ENCODE peak calls at places on chromosomes 1 and 21, in seven cellular contexts. O, A, M, V, T, Z and G are unnamed samples.

GRCh38 chr1:53278294-53278693 is 40.0 kb upstream of the MAGOH start:
- DNase-seq in O (peak), A (no peak), M (peak), V (peak), T (peak), Z (peak), G (no peak)

GRCh38 chr1:23751050-23751814 is 8.0 kb downstream of the ELOA start:
- DNase-seq in O (peak), A (peak), M (peak), V (peak), T (peak), Z (peak), G (no peak)

GRCh38 chr1:203867816-203868215 is 6.4 kb downstream of the SNRPE start:
- DNase-seq in O (no peak), A (no peak), M (no peak), V (no peak), T (no peak), Z (no peak), G (no peak)

GRCh38 chr21:29092102-29092959 is 18.9 kb upstream of the CCT8 start:
- DNase-seq in O (no peak), A (no peak), M (no peak), V (no peak), T (no peak), Z (no peak), G (no peak)

GRCh38 chr1:116255933-116256649 is 117.0 kb upstream of the ATP1A1 start:
- DNase-seq in O (no peak), A (no peak), M (no peak), V (no peak), T (no peak), Z (no peak), G (no peak)

GRCh38 chr1:113040041-113040440 is 33.0 kb upstream of the LRIG2 start:
- DNase-seq in O (no peak), A (no peak), M (no peak), V (no peak), T (peak), Z (no peak), G (no peak)

GRCh38 chr1:244893836-244894235 is 29.5 kb upstream of the HNRNPU start:
- DNase-seq in O (no peak), A (no peak), M (no peak), V (no peak), T (peak), Z (no peak), G (no peak)

GRCh38 chr1:220294754-220295419 is 22.6 kb upstream of the RAB3GAP2 start:
- DNase-seq in O (no peak), A (no peak), M (no peak), V (no peak), T (no peak), Z (no peak), G (no peak)

GRCh38 chr1:17198476-17199258 is 6.3 kb upstream of the PADI1 start:
- DNase-seq in O (no peak), A (no peak), M (no peak), V (no peak), T (no peak), Z (no peak), G (no peak)

GRCh38 chr1:179938752-179939151 is 15.9 kb upstream of the CEP350 start:
- DNase-seq in O (peak), A (no peak), M (no peak), V (no peak), T (no peak), Z (no peak), G (no peak)

GRCh38 chr1:43279161-43279560 is 6.2 kb downstream of the C1orf210 start:
- DNase-seq in O (no peak), A (no peak), M (no peak), V (no peak), T (no peak), Z (no peak), G (no peak)

GRCh38 chr1:228085287-228085926 is 2.9 kb downstream of the ARF1 start:
- DNase-seq in O (no peak), A (no peak), M (no peak), V (no peak), T (peak), Z (peak), G (no peak)

GRCh38 chr1:55504306-55504706 is 289.1 kb upstream of the USP24 start:
- DNase-seq in O (no peak), A (no peak), M (no peak), V (no peak), T (no peak), Z (no peak), G (no peak)

GRCh38 chr1:23720256-23720995 is 22.8 kb upstream of the ELOA start:
- DNase-seq in O (no peak), A (no peak), M (no peak), V (no peak), T (no peak), Z (no peak), G (peak)

GRCh38 chr1:29639741-29640427 is 403.6 kb downstream of the PTPRU start:
- DNase-seq in O (no peak), A (peak), M (peak), V (no peak), T (no peak), Z (no peak), G (no peak)

GRCh38 chr1:2276803-2277580 is 48.9 kb downstream of the SKI start:
- DNase-seq in O (no peak), A (no peak), M (no peak), V (no peak), T (no peak), Z (no peak), G (no peak)

GRCh38 chr1:75035536-75035935 is 98.7 kb upstream of the LHX8 start:
- DNase-seq in O (no peak), A (no peak), M (no peak), V (no peak), T (no peak), Z (no peak), G (no peak)

GRCh38 chr1:41013812-41014211 is 7.7 kb downstream of the SLFNL1 start:
- DNase-seq in O (no peak), A (no peak), M (no peak), V (no peak), T (no peak), Z (no peak), G (no peak)

GRCh38 chr1:236472850-236473788 is 50.7 kb upstream of the LGALS8 start:
- DNase-seq in O (no peak), A (no peak), M (no peak), V (no peak), T (no peak), Z (no peak), G (no peak)

GRCh38 chr1:8078176-8078671 is 52.1 kb upstream of the ERRFI1 start:
- DNase-seq in O (no peak), A (peak), M (no peak), V (no peak), T (peak), Z (peak), G (no peak)

GRCh38 chr1:2543543-2544092 is 12.6 kb upstream of the TNFRSF14 start:
- DNase-seq in O (no peak), A (no peak), M (no peak), V (no peak), T (peak), Z (no peak), G (no peak)

GRCh38 chr1:69492286-69492685 is 75.4 kb upstream of the LRRC7 start:
- DNase-seq in O (no peak), A (no peak), M (no peak), V (no peak), T (no peak), Z (no peak), G (no peak)

GRCh38 chr21:33948096-33948950 is 32.7 kb upstream of the ATP5PO start:
- DNase-seq in O (peak), A (peak), M (peak), V (peak), T (peak), Z (no peak), G (peak)

GRCh38 chr21:30044447-30045064 is 104.8 kb upstream of the GRIK1 start:
- DNase-seq in O (peak), A (no peak), M (peak), V (no peak), T (peak), Z (peak), G (no peak)

GRCh38 chr1:213982814-213983588 is 4.8 kb upstream of the PROX1 start:
- DNase-seq in O (peak), A (no peak), M (peak), V (peak), T (no peak), Z (no peak), G (no peak)

GRCh38 chr1:73611681-73612080 is 586.3 kb downstream of the LRRIQ3 start:
- DNase-seq in O (no peak), A (no peak), M (no peak), V (no peak), T (no peak), Z (no peak), G (no peak)

GRCh38 chr1:153960206-153960605 is 1.8 kb upstream of the CRTC2 start:
- DNase-seq in O (no peak), A (no peak), M (no peak), V (no peak), T (no peak), Z (no peak), G (no peak)

GRCh38 chr21:38787461-38788274 is 18.1 kb upstream of the ETS2 start:
- DNase-seq in O (peak), A (peak), M (no peak), V (no peak), T (peak), Z (peak), G (no peak)

GRCh38 chr1:45617618-45618017 is 6.2 kb downstream of the CCDC17 start:
- DNase-seq in O (no peak), A (no peak), M (no peak), V (no peak), T (no peak), Z (no peak), G (no peak)

GRCh38 chr1:28301368-28302174 is 27.3 kb upstream of the MED18 start:
- DNase-seq in O (no peak), A (no peak), M (no peak), V (no peak), T (peak), Z (no peak), G (no peak)

GRCh38 chr1:216502528-216503162 is 79.4 kb upstream of the USH2A start:
- DNase-seq in O (no peak), A (no peak), M (no peak), V (peak), T (no peak), Z (no peak), G (no peak)

GRCh38 chr1:173427146-173428054 is 49.7 kb upstream of the PRDX6 start:
- DNase-seq in O (no peak), A (no peak), M (peak), V (no peak), T (no peak), Z (no peak), G (no peak)

GRCh38 chr1:232571523-232571922 is 58.4 kb downstream of the SIPA1L2 start:
- DNase-seq in O (no peak), A (no peak), M (no peak), V (no peak), T (peak), Z (no peak), G (no peak)

GRCh38 chr1:180636138-180636537 is 4.3 kb downstream of the XPR1 start:
- DNase-seq in O (no peak), A (no peak), M (no peak), V (no peak), T (peak), Z (no peak), G (no peak)

GRCh38 chr1:56484695-56485094 is 94.7 kb downstream of the PLPP3 start:
- DNase-seq in O (no peak), A (no peak), M (no peak), V (no peak), T (no peak), Z (no peak), G (no peak)

GRCh38 chr1:93648656-93649055 is 33.0 kb downstream of the BCAR3 start:
- DNase-seq in O (no peak), A (no peak), M (no peak), V (no peak), T (no peak), Z (no peak), G (no peak)

GRCh38 chr1:224223819-224224714 is 41.0 kb downstream of the DEGS1 start:
- DNase-seq in O (no peak), A (no peak), M (no peak), V (no peak), T (no peak), Z (no peak), G (no peak)

GRCh38 chr1:224219011-224219611 is 36.1 kb downstream of the DEGS1 start:
- DNase-seq in O (no peak), A (no peak), M (no peak), V (no peak), T (no peak), Z (no peak), G (no peak)

GRCh38 chr1:224216380-224216779 is 33.3 kb downstream of the DEGS1 start:
- DNase-seq in O (no peak), A (no peak), M (no peak), V (no peak), T (no peak), Z (no peak), G (no peak)

GRCh38 chr1:224217655-224218615 is 34.9 kb downstream of the DEGS1 start:
- DNase-seq in O (no peak), A (no peak), M (no peak), V (no peak), T (no peak), Z (no peak), G (no peak)

DNA sequence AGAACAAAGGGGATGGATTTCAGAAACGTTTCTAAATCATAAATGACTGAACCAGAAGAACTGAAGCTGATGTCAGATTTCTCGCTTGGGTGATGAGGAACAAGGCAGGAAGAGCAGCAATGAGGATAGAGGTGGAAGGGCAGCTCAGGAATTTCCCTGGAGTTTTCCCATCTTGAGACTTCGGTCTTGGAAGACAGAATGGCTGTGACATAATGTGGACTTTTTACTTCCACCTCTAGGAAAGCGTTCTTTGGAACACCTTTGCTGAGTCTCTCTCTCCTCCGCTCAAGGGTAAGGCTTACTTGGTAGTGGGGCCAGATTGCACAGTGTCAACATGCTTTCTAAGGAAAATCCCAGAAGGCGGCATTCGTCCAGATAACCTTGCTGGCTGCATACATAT is 36.6 kb downstream of the DEGS1 start:
- DNase-seq in O (no peak), A (no peak), M (no peak), V (no peak), T (no peak), Z (no peak), G (no peak)
- TF ChIP-seq SP1 in O (no peak), A (no peak), M (no peak), V (no peak), T (no peak), Z (no peak), G (no peak)

GRCh38 chr1:183363967-183364366 is 54.2 kb downstream of the NMNAT2 start:
- DNase-seq in O (no peak), A (no peak), M (no peak), V (no peak), T (no peak), Z (no peak), G (no peak)
- TF ChIP-seq SP1 in O (no peak), A (no peak), M (no peak), V (no peak), T (no peak), Z (no peak), G (no peak)

DNA sequence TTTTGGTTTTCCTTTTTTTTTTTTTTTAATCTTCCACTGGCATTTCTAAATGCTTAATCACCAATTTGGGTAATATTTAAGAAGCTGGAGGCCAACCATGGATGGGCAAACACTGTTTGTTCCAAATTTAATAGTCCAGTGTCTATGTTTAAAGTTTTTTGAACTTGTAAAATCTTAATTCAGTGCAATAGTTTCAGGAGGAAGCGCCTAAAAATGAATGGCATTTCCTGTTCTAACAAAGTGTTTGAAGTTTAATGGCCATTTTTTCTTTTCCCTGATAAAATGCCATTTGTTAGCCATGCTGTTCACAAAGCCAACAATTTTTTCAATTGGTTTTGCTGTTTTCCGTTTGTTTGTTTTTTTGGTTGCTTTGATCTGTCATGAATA is 552.1 kb downstream of the LMO4 start:
- DNase-seq in O (no peak), A (no peak), M (no peak), V (no peak), T (no peak), Z (peak), G (no peak)
- TF ChIP-seq SP1 in O (no peak), A (no peak), M (no peak), V (no peak), T (no peak), Z (no peak), G (no peak)

GRCh38 chr21:42088148-42088547 is 17.0 kb downstream of the UMODL1 start:
- DNase-seq in O (no peak), A (no peak), M (no peak), V (no peak), T (no peak), Z (no peak), G (no peak)

GRCh38 chr21:42089093-42089631 is 18.0 kb downstream of the UMODL1 start:
- DNase-seq in O (no peak), A (no peak), M (no peak), V (no peak), T (no peak), Z (no peak), G (no peak)

GRCh38 chr21:42091899-42092508 is 20.9 kb downstream of the UMODL1 start:
- DNase-seq in O (no peak), A (no peak), M (peak), V (peak), T (no peak), Z (no peak), G (no peak)

GRCh38 chr21:42088658-42089057 is 17.5 kb downstream of the UMODL1 start:
- DNase-seq in O (no peak), A (no peak), M (no peak), V (no peak), T (no peak), Z (no peak), G (no peak)

GRCh38 chr21:42089665-42090310 is 18.7 kb downstream of the UMODL1 start:
- DNase-seq in O (no peak), A (no peak), M (no peak), V (no peak), T (no peak), Z (no peak), G (no peak)
- TF ChIP-seq SP1 in O (no peak), A (no peak), M (no peak), V (no peak), T (no peak), Z (no peak), G (no peak)

DNA sequence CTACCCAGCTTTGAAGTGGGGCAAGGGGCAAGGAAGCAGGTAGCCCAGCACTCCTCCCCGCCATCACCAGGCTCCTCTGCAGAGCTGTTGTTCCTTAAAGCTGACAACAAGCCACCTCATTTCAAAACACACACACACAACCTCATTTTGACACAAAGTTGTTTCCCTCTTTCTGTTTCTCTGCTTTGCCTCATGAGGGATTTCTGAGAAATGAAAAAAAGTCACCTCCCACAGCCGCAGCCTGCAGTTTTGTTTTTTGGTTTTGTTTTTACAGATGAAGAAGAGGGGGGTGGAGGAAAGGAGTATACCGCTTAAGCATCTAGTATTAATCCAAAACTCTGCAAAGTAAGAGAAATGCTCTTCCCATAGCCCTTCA is 12.1 kb downstream of the MCL1 start:
- DNase-seq in O (no peak), A (no peak), M (no peak), V (no peak), T (no peak), Z (no peak), G (peak)
- TF ChIP-seq SP1 in O (no peak), A (no peak), M (no peak), V (no peak), T (no peak), Z (no peak), G (peak)

DNA sequence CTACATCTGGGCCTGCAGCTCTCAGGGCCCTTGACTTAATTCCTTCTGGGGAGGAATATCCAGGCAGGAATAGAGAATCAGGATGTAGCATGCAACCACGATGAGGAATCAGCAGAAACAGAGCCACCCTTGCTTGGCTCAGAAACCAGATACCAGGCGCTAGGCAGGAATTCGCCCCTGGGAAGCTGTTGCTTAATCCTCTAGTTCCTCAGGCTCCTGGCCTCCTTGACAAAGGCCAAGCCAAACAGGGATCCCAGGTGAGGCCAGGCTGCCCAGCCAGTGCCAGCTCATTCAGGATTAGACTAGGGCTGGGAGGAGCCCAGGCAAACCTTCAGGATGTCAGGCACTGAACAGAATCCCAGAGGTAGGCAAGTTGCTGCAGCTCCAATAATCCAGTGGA is 48.2 kb upstream of the IRF2BP2 start:
- DNase-seq in O (no peak), A (peak), M (no peak), V (no peak), T (no peak), Z (peak), G (no peak)
- TF ChIP-seq SP1 in O (no peak), A (no peak), M (no peak), V (no peak), T (no peak), Z (no peak), G (no peak)

GRCh38 chr1:185719021-185719420 is 15.2 kb upstream of the HMCN1 start:
- DNase-seq in O (peak), A (peak), M (no peak), V (peak), T (no peak), Z (no peak), G (no peak)

GRCh38 chr1:185721553-185721952 is 12.6 kb upstream of the HMCN1 start:
- DNase-seq in O (no peak), A (no peak), M (no peak), V (no peak), T (no peak), Z (no peak), G (no peak)

GRCh38 chr1:185716095-185716494 is 18.1 kb upstream of the HMCN1 start:
- DNase-seq in O (no peak), A (no peak), M (no peak), V (no peak), T (no peak), Z (no peak), G (no peak)

GRCh38 chr1:185720633-185721272 is 13.4 kb upstream of the HMCN1 start:
- DNase-seq in O (no peak), A (peak), M (no peak), V (no peak), T (peak), Z (peak), G (no peak)
- TF ChIP-seq SP1 in O (no peak), A (no peak), M (no peak), V (no peak), T (no peak), Z (no peak), G (no peak)